ENCODE peak calls at places on chromosome 11, in nine cellular contexts. R, A, X, B, U, S, I, J and Z are unnamed samples.

GRCh38 chr11:22780914-22781593 is 48.5 kb downstream of the SVIP start:
- DNase-seq in R (no peak), A (peak), X (no peak), B (no peak), U (no peak), S (no peak), I (no peak), J (no peak), Z (no peak)

GRCh38 chr11:75325713-75326438 is 25.6 kb downstream of the ARRB1 start:
- DNase-seq in R (peak), A (no peak), X (peak), B (peak), U (peak), S (peak), I (peak), J (no peak), Z (no peak)

GRCh38 chr11:92251980-92252379 is 27.4 kb downstream of the FAT3 start:
- DNase-seq in R (no peak), A (no peak), X (no peak), B (no peak), U (no peak), S (no peak), I (no peak), J (no peak), Z (no peak)

GRCh38 chr11:46918087-46918751 is at the start of gene LRP4:
- DNase-seq in R (no peak), A (no peak), X (peak), B (peak), U (no peak), S (peak), I (no peak), J (peak), Z (no peak)

GRCh38 chr11:10480026-10480425 is 25.0 kb downstream of the AMPD3 start:
- DNase-seq in R (no peak), A (no peak), X (no peak), B (no peak), U (no peak), S (no peak), I (peak), J (no peak), Z (no peak)

GRCh38 chr11:95256204-95256819 is 25.3 kb upstream of the SESN3 start:
- DNase-seq in R (no peak), A (peak), X (no peak), B (no peak), U (no peak), S (no peak), I (no peak), J (no peak), Z (no peak)

GRCh38 chr11:34509336-34509902 is 4.2 kb downstream of the ELF5 start:
- DNase-seq in R (no peak), A (peak), X (no peak), B (no peak), U (no peak), S (no peak), I (no peak), J (peak), Z (no peak)

GRCh38 chr11:115627666-115628460 is 123.6 kb upstream of the CADM1 start:
- DNase-seq in R (no peak), A (no peak), X (no peak), B (no peak), U (no peak), S (no peak), I (no peak), J (peak), Z (no peak)

GRCh38 chr11:819943-820649 is 1.4 kb downstream of the PNPLA2 start:
- DNase-seq in R (peak), A (peak), X (peak), B (peak), U (no peak), S (peak), I (peak), J (peak), Z (peak)

GRCh38 chr11:120431633-120432032 is 79.9 kb upstream of the GRIK4 start:
- DNase-seq in R (no peak), A (no peak), X (no peak), B (peak), U (no peak), S (no peak), I (no peak), J (peak), Z (no peak)

GRCh38 chr11:10064828-10065227 is 229.2 kb downstream of the SBF2 start:
- DNase-seq in R (no peak), A (no peak), X (no peak), B (no peak), U (no peak), S (no peak), I (no peak), J (no peak), Z (no peak)

GRCh38 chr11:117870176-117870952 is 6.1 kb downstream of the FXYD6 start:
- DNase-seq in R (no peak), A (no peak), X (no peak), B (no peak), U (no peak), S (no peak), I (no peak), J (no peak), Z (no peak)

GRCh38 chr11:106327134-106327533 is 249.7 kb downstream of the AASDHPPT start:
- DNase-seq in R (no peak), A (no peak), X (no peak), B (no peak), U (no peak), S (no peak), I (no peak), J (no peak), Z (no peak)

GRCh38 chr11:113974741-113975470 is at the start of gene HTR3A:
- DNase-seq in R (no peak), A (no peak), X (no peak), B (peak), U (no peak), S (no peak), I (no peak), J (peak), Z (no peak)

GRCh38 chr11:72224587-72225410 is at the start of gene INPPL1:
- DNase-seq in R (no peak), A (peak), X (peak), B (no peak), U (no peak), S (peak), I (peak), J (peak), Z (peak)

GRCh38 chr11:108947654-108948570 is 283.0 kb downstream of the DDX10 start:
- DNase-seq in R (no peak), A (no peak), X (no peak), B (peak), U (no peak), S (no peak), I (no peak), J (no peak), Z (no peak)

GRCh38 chr11:126341760-126342161 is 13.7 kb upstream of the ST3GAL4 start:
- DNase-seq in R (peak), A (peak), X (no peak), B (peak), U (no peak), S (no peak), I (no peak), J (no peak), Z (no peak)

GRCh38 chr11:60288531-60288930 is 8.1 kb downstream of the MS4A4A start:
- DNase-seq in R (no peak), A (no peak), X (no peak), B (no peak), U (no peak), S (no peak), I (no peak), J (no peak), Z (no peak)

GRCh38 chr11:70859180-70859579 is 393.2 kb downstream of the SHANK2 start:
- DNase-seq in R (no peak), A (no peak), X (no peak), B (no peak), U (no peak), S (no peak), I (no peak), J (no peak), Z (no peak)

GRCh38 chr11:9347100-9347499 is 32.7 kb upstream of the TMEM41B start:
- DNase-seq in R (no peak), A (peak), X (no peak), B (no peak), U (no peak), S (no peak), I (no peak), J (no peak), Z (no peak)

GRCh38 chr11:18455686-18456372 is at the start of gene LDHAL6A:
- DNase-seq in R (no peak), A (no peak), X (no peak), B (no peak), U (no peak), S (no peak), I (no peak), J (no peak), Z (no peak)

GRCh38 chr11:84136926-84137325 is 850.8 kb upstream of the CCDC90B start:
- DNase-seq in R (no peak), A (no peak), X (no peak), B (no peak), U (no peak), S (no peak), I (no peak), J (no peak), Z (no peak)

GRCh38 chr11:105274631-105275030 is 135.1 kb upstream of the CARD18 start:
- DNase-seq in R (no peak), A (no peak), X (no peak), B (no peak), U (no peak), S (no peak), I (no peak), J (peak), Z (no peak)

GRCh38 chr11:36131719-36132349 is 157.4 kb downstream of the COMMD9 start:
- DNase-seq in R (no peak), A (peak), X (peak), B (peak), U (peak), S (peak), I (peak), J (peak), Z (peak)

GRCh38 chr11:75474878-75475766 is 42.1 kb upstream of the KLHL35 start:
- DNase-seq in R (no peak), A (peak), X (peak), B (peak), U (no peak), S (no peak), I (peak), J (peak), Z (no peak)

GRCh38 chr11:18261721-18262120 is 4.3 kb upstream of the SAA1 start:
- DNase-seq in R (no peak), A (no peak), X (no peak), B (no peak), U (no peak), S (no peak), I (no peak), J (no peak), Z (no peak)

GRCh38 chr11:3218483-3219280 is at the start of gene MRGPRG:
- DNase-seq in R (no peak), A (no peak), X (no peak), B (no peak), U (no peak), S (no peak), I (no peak), J (no peak), Z (peak)

GRCh38 chr11:94183886-94184264 is 55.2 kb downstream of the PANX1 start:
- DNase-seq in R (no peak), A (peak), X (no peak), B (peak), U (peak), S (peak), I (peak), J (peak), Z (peak)

GRCh38 chr11:96456111-96456510 is 66.3 kb downstream of the JRKL start:
- DNase-seq in R (no peak), A (no peak), X (no peak), B (no peak), U (no peak), S (no peak), I (no peak), J (no peak), Z (no peak)

GRCh38 chr11:120744016-120744994 is 232.8 kb downstream of the GRIK4 start:
- DNase-seq in R (no peak), A (no peak), X (no peak), B (no peak), U (no peak), S (no peak), I (no peak), J (no peak), Z (no peak)